ENCODE peak calls at places on chromosomes 11 and 22, in ten cellular contexts. M is astrocyte, A is vagina, C is H9, K is mucosa of descending colon, T is pancreas, E is neural progenitor cell, X is IMR-90, Y is A549, V is body of pancreas. P is an unnamed sample. For H3K4me1 and H3K9me3, the result is how much of the 10 kb centered on the place peaks cover.

GRCh38 chr11:120013325-120014250 is 124.3 kb downstream of the TRIM29 start:
- DNase-seq in M (peak), A (no peak), C (peak), K (peak), T (peak), E (peak), X (peak), Y (peak), V (peak), P (peak)

GRCh38 chr11:1746956-1747752 is 3.2 kb downstream of the IFITM10 start:
- DNase-seq in M (no peak), A (no peak), C (no peak), K (peak), T (no peak), E (no peak), X (no peak), Y (no peak), V (peak), P (no peak)

GRCh38 chr11:80379620-80380278 is 938.9 kb upstream of the TENM4 start:
- DNase-seq in M (no peak), A (no peak), C (no peak), K (no peak), T (no peak), E (no peak), X (no peak), Y (no peak), V (no peak), P (no peak)

GRCh38 chr11:124538019-124538418 is 5.4 kb downstream of the OR8B12 start:
- DNase-seq in M (peak), A (no peak), C (no peak), K (no peak), T (no peak), E (no peak), X (peak), Y (no peak), V (no peak), P (no peak)

GRCh38 chr11:67006029-67006884 is 16.7 kb upstream of the SYT12 start:
- DNase-seq in M (no peak), A (no peak), C (peak), K (no peak), T (no peak), E (peak), X (no peak), Y (peak), V (no peak), P (peak)

GRCh38 chr11:64990222-64990918 is 6.4 kb downstream of the BATF2 start:
- DNase-seq in M (peak), A (no peak), C (no peak), K (no peak), T (no peak), E (no peak), X (no peak), Y (no peak), V (no peak), P (peak)

GRCh38 chr11:119459293-119459976 is 36.5 kb upstream of the THY1 start:
- DNase-seq in M (no peak), A (no peak), C (no peak), K (no peak), T (no peak), E (no peak), X (no peak), Y (no peak), V (no peak), P (no peak)

GRCh38 chr11:122062763-122063162 is 53.3 kb downstream of the BLID start:
- DNase-seq in M (no peak), A (no peak), C (no peak), K (no peak), T (no peak), E (no peak), X (no peak), Y (no peak), V (no peak), P (no peak)

GRCh38 chr11:102144357-102145342 is 34.4 kb downstream of the YAP1 start:
- DNase-seq in M (no peak), A (no peak), C (no peak), K (no peak), T (no peak), E (peak), X (peak), Y (no peak), V (peak), P (no peak)

GRCh38 chr22:50481440-50482106 is at the start of gene ADM2:
- DNase-seq in M (no peak), A (no peak), C (peak), K (peak), T (peak), E (peak), X (no peak), Y (peak), V (peak), P (peak)

GRCh38 chr11:61683961-61684869 is 4.0 kb downstream of the DAGLA start:
- DNase-seq in M (peak), A (peak), C (peak), K (no peak), T (peak), E (no peak), X (peak), Y (no peak), V (peak), P (no peak)
- H3K4me1 ChIP-seq in M (under half), A (under half), C (under half), K (under half), T (under half), E (under half), X (under half), Y (under half), V (half or more), P (under half)

GRCh38 chr11:125799808-125800207 is 11.9 kb downstream of the PATE3 start:
- DNase-seq in M (no peak), A (no peak), C (no peak), K (no peak), T (no peak), E (no peak), X (no peak), Y (no peak), V (no peak), P (no peak)
- H3K9me3 ChIP-seq in M (under half), A (under half), C (under half), K (under half), T (under half), E (under half), X (under half), Y (under half), V (under half), P (under half)

GRCh38 chr22:37634505-37635002 is 4.9 kb upstream of the SH3BP1 start:
- DNase-seq in M (no peak), A (no peak), C (no peak), K (no peak), T (no peak), E (no peak), X (no peak), Y (no peak), V (no peak), P (no peak)
- TF ChIP-seq CTCF in M (no peak), A (no peak), C (no peak), K (no peak), T (no peak), E (no peak), X (peak), Y (no peak), V (no peak), P (no peak)

GRCh38 chr22:23536821-23537345 is 43.2 kb downstream of the IGLL1 start:
- DNase-seq in M (no peak), A (no peak), C (peak), K (no peak), T (no peak), E (no peak), X (no peak), Y (no peak), V (no peak), P (no peak)
- H3K4me1 ChIP-seq in M (under half), A (under half), C (under half), K (under half), T (under half), E (under half), X (under half), Y (under half), V (under half), P (under half)

GRCh38 chr22:48097723-48098122 is 1335.3 kb downstream of the TBC1D22A start:
- DNase-seq in M (no peak), A (no peak), C (no peak), K (no peak), T (no peak), E (no peak), X (no peak), Y (no peak), V (no peak), P (peak)

GRCh38 chr22:48098243-48098935 is 1335.9 kb downstream of the TBC1D22A start:
- DNase-seq in M (no peak), A (no peak), C (no peak), K (no peak), T (no peak), E (no peak), X (no peak), Y (no peak), V (no peak), P (peak)

GRCh38 chr22:48098936-48099245 is 1336.4 kb downstream of the TBC1D22A start:
- DNase-seq in M (no peak), A (no peak), C (peak), K (no peak), T (no peak), E (no peak), X (no peak), Y (no peak), V (no peak), P (no peak)

GRCh38 chr22:48099671-48100070 is 1337.2 kb downstream of the TBC1D22A start:
- DNase-seq in M (no peak), A (no peak), C (peak), K (no peak), T (no peak), E (no peak), X (no peak), Y (no peak), V (no peak), P (no peak)

DNA sequence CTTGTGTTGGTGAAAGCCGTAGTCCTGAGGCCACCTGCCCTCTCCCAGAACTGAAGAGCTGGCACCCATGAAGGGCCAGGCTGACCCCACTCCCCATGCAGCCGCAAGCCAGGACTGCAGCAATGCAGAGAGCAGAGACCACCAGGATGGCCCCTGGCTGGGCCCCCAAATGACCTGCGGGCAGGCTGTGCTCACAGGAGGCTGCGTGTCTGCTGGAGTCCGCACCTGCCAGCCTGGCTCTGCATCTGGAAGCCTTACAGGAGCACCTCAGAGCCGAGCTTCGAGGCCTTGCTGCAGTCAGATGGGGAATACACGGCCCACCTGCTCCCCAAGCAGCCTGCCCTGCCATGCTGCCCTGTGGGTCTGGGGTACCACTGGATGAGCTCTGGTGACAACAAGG is 1336.8 kb downstream of the TBC1D22A start:
- DNase-seq in M (no peak), A (no peak), C (peak), K (no peak), T (no peak), E (no peak), X (no peak), Y (no peak), V (no peak), P (peak)
- H3K9me3 ChIP-seq in M (under half), A (under half), C (under half), K (under half), T (under half), E (under half), X (half or more), Y (under half), V (under half), P (under half)

DNA sequence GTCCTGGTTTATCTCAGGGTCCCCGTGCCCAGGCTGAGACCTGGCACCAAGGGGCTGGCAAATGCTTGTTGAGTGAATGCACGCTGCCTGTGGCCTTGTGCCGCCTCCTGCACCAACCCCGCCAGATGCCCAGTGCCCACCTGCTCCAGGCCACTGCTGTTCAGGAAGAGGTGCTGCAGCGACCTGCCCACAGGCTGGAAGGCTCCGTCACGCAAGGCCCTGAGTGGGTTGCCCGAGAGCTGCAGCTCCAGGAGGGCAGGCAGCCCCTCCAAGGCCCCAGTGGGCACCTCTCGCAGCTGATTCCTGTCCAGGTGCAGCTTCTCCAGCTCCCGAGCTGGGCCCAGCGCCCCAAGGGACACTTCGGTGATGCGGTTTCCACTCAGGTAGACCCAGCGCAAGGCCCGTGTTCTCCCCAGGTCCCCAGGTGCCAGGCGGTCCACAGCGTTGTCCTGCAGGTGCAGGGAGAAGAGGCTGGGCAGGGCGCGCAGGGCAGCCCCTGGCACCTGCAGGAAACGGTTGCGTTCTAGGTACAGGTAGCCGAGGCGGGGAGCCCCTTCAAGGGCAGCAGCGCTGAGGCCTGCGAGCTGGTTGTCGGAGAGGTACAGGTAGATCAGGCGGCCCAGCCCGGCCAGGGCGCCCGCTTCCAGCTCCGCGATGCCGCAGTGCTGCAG is 3.6 kb downstream of the CHADL start:
- DNase-seq in M (no peak), A (no peak), C (peak), K (no peak), T (no peak), E (no peak), X (no peak), Y (no peak), V (no peak), P (no peak)
- TF ChIP-seq CTCF in M (no peak), A (no peak), C (no peak), K (no peak), T (no peak), E (no peak), X (no peak), Y (no peak), V (no peak), P (no peak)

GRCh38 chr11:130102457-130103249 is 33.0 kb downstream of the APLP2 start:
- DNase-seq in M (no peak), A (no peak), C (no peak), K (no peak), T (no peak), E (no peak), X (no peak), Y (no peak), V (no peak), P (no peak)

GRCh38 chr11:130097285-130097684 is 27.6 kb downstream of the APLP2 start:
- DNase-seq in M (no peak), A (no peak), C (no peak), K (no peak), T (no peak), E (no peak), X (no peak), Y (no peak), V (no peak), P (no peak)

GRCh38 chr11:130099356-130099755 is 29.7 kb downstream of the APLP2 start:
- DNase-seq in M (no peak), A (no peak), C (no peak), K (no peak), T (no peak), E (no peak), X (no peak), Y (no peak), V (no peak), P (no peak)

GRCh38 chr11:130103296-130103814 is 33.7 kb downstream of the APLP2 start:
- DNase-seq in M (peak), A (no peak), C (no peak), K (no peak), T (no peak), E (no peak), X (peak), Y (no peak), V (no peak), P (no peak)

DNA sequence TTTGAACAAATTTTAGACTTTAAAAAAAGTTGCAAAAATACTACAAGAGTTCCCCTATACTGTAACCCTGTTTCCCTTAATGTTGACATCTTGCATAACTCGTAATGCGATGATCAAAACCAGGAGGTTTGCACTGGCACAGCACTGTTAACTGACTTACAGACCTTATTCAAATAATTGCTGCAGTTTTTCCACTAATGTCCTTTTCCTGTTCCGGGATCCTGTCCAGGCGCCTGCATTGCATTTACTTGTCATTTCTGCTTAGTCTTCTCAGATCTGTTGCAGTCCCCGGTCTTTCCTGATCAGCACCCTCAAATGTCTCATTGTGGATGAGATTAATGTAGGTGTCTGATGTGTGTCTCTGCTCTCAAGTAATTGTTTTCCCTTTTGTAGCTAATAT is 32.0 kb downstream of the APLP2 start:
- DNase-seq in M (no peak), A (no peak), C (no peak), K (no peak), T (no peak), E (no peak), X (no peak), Y (no peak), V (no peak), P (no peak)
- H3K4me1 ChIP-seq in M (under half), A (under half), C (under half), K (under half), T (under half), E (under half), X (under half), Y (under half), V (under half), P (under half)

GRCh38 chr22:47718337-47718736 is 955.9 kb downstream of the TBC1D22A start:
- DNase-seq in M (no peak), A (no peak), C (no peak), K (no peak), T (no peak), E (no peak), X (no peak), Y (no peak), V (no peak), P (no peak)

GRCh38 chr22:47710135-47710534 is 947.7 kb downstream of the TBC1D22A start:
- DNase-seq in M (no peak), A (no peak), C (no peak), K (no peak), T (no peak), E (no peak), X (no peak), Y (no peak), V (no peak), P (no peak)

GRCh38 chr22:47713880-47714452 is 951.5 kb downstream of the TBC1D22A start:
- DNase-seq in M (no peak), A (no peak), C (peak), K (no peak), T (no peak), E (peak), X (no peak), Y (no peak), V (no peak), P (no peak)

GRCh38 chr22:47716890-47717615 is 954.6 kb downstream of the TBC1D22A start:
- DNase-seq in M (no peak), A (no peak), C (no peak), K (no peak), T (no peak), E (no peak), X (no peak), Y (no peak), V (no peak), P (no peak)

GRCh38 chr22:47715866-47716578 is 953.6 kb downstream of the TBC1D22A start:
- DNase-seq in M (no peak), A (no peak), C (no peak), K (no peak), T (no peak), E (no peak), X (no peak), Y (no peak), V (no peak), P (no peak)
- H3K9me3 ChIP-seq in M (under half), A (under half), C (under half), K (under half), T (under half), E (under half), X (under half), Y (under half), V (under half), P (under half)

GRCh38 chr22:41535244-41535643 is 9.0 kb downstream of the POLR3H start:
- DNase-seq in M (no peak), A (no peak), C (peak), K (no peak), T (no peak), E (peak), X (no peak), Y (peak), V (no peak), P (no peak)
- TF ChIP-seq CTCF in M (no peak), A (no peak), C (peak), K (no peak), T (no peak), E (peak), X (peak), Y (no peak), V (no peak), P (peak)

GRCh38 chr11:19788435-19788834 is 75.8 kb downstream of the NAV2 start:
- DNase-seq in M (no peak), A (no peak), C (no peak), K (no peak), T (no peak), E (no peak), X (no peak), Y (no peak), V (no peak), P (no peak)

GRCh38 chr11:19789840-19790710 is 77.4 kb downstream of the NAV2 start:
- DNase-seq in M (peak), A (no peak), C (no peak), K (peak), T (no peak), E (no peak), X (peak), Y (no peak), V (peak), P (no peak)

GRCh38 chr11:19790831-19791552 is 78.4 kb downstream of the NAV2 start:
- DNase-seq in M (no peak), A (no peak), C (peak), K (peak), T (peak), E (no peak), X (no peak), Y (no peak), V (peak), P (peak)

GRCh38 chr11:19786644-19787043 is 74.0 kb downstream of the NAV2 start:
- DNase-seq in M (no peak), A (no peak), C (no peak), K (no peak), T (no peak), E (no peak), X (no peak), Y (no peak), V (no peak), P (no peak)

DNA sequence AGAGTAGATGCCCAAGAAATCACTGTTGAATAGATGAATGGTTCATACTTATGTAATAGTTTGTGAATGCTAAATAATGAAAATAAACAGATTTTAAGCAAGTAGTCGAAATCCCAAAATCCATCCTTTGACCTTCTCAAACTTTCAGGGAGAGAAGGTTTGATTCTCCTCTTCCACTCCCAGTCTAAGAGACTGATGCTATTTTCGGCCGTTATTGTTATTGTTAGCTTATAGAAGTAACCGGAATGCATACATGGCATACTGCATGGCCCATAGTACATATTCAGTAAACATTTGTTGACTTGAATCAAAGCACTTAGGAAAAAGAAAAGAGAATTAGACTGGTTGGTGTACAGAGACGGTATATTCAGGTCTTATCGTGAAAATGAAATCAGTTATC is 76.6 kb downstream of the NAV2 start:
- DNase-seq in M (no peak), A (no peak), C (no peak), K (no peak), T (no peak), E (no peak), X (no peak), Y (no peak), V (no peak), P (no peak)
- H3K4me1 ChIP-seq in M (under half), A (under half), C (under half), K (under half), T (under half), E (under half), X (under half), Y (under half), V (under half), P (under half)